ENCODE peak calls at places on chromosome 16, in ten cellular contexts. Q is nucleus accumbens; R is NCI-H1417; F is A549; U is T-helper 2 cell; S is stimulated activated CD4-positive, alpha-beta T cell treated with anti-CD3 and anti-CD28 coated beads, Interleukin-4, amount 100 ng/mL, for 1 hour; A is GM03348; M is Right ventricle myocardium inferior; D is fibroblast of lung; Z is activated T-cell treated with anti-CD3 and anti-CD28 coated beads, Interleukin-2, amount 50 U/mL, for 4 hours. K is an unnamed sample.

GRCh38 chr16:49552273-49552928 is 178.8 kb downstream of the C16orf78 start:
- DNase-seq in Q (no peak), R (no peak), F (no peak), U (no peak), S (no peak), A (no peak), M (no peak), D (no peak), Z (no peak), K (no peak)

GRCh38 chr16:80260906-80261311 is 279.9 kb upstream of the DYNLRB2 start:
- DNase-seq in Q (no peak), R (no peak), F (no peak), U (no peak), S (no peak), A (no peak), M (no peak), D (peak), Z (no peak), K (no peak)

GRCh38 chr16:2777231-2777902 is at the start of gene ELOB:
- DNase-seq in Q (peak), R (peak), F (peak), U (peak), S (peak), A (peak), M (peak), D (peak), Z (peak), K (peak)

GRCh38 chr16:11017499-11017898 is 73.1 kb downstream of the CLEC16A start:
- DNase-seq in Q (no peak), R (no peak), F (no peak), U (no peak), S (no peak), A (no peak), M (no peak), D (no peak), Z (no peak), K (no peak)

GRCh38 chr16:70777973-70778406 is 23.0 kb downstream of the VAC14 start:
- DNase-seq in Q (no peak), R (no peak), F (peak), U (no peak), S (no peak), A (no peak), M (peak), D (no peak), Z (no peak), K (no peak)

GRCh38 chr16:73254983-73255382 is 207.1 kb upstream of the ZFHX3 start:
- DNase-seq in Q (no peak), R (no peak), F (peak), U (no peak), S (no peak), A (no peak), M (no peak), D (no peak), Z (no peak), K (no peak)

GRCh38 chr16:83272201-83272600 is 535.6 kb upstream of the HSBP1 start:
- DNase-seq in Q (no peak), R (no peak), F (no peak), U (no peak), S (no peak), A (peak), M (no peak), D (peak), Z (no peak), K (no peak)

GRCh38 chr16:50390914-50391700 is 22.3 kb upstream of the BRD7 start:
- DNase-seq in Q (no peak), R (no peak), F (no peak), U (no peak), S (no peak), A (no peak), M (no peak), D (no peak), Z (no peak), K (no peak)

GRCh38 chr16:50671644-50672260 is 9.4 kb downstream of the SNX20 start:
- DNase-seq in Q (no peak), R (no peak), F (peak), U (no peak), S (peak), A (no peak), M (no peak), D (no peak), Z (peak), K (no peak)

GRCh38 chr16:78127130-78127529 is 27.7 kb downstream of the WWOX start:
- DNase-seq in Q (no peak), R (no peak), F (no peak), U (no peak), S (no peak), A (peak), M (no peak), D (peak), Z (no peak), K (no peak)

GRCh38 chr16:85712841-85713240 is 24.1 kb upstream of the GINS2 start:
- DNase-seq in Q (no peak), R (no peak), F (no peak), U (no peak), S (no peak), A (no peak), M (no peak), D (no peak), Z (no peak), K (no peak)

GRCh38 chr16:85881436-85881835 is 17.5 kb upstream of the IRF8 start:
- DNase-seq in Q (no peak), R (no peak), F (no peak), U (no peak), S (no peak), A (no peak), M (no peak), D (no peak), Z (no peak), K (no peak)

GRCh38 chr16:10206215-10206614 is 24.0 kb upstream of the GRIN2A start:
- DNase-seq in Q (no peak), R (no peak), F (no peak), U (no peak), S (no peak), A (no peak), M (no peak), D (no peak), Z (no peak), K (no peak)

GRCh38 chr16:27408012-27408601 is 6.1 kb downstream of the IL21R start:
- DNase-seq in Q (no peak), R (no peak), F (no peak), U (no peak), S (no peak), A (no peak), M (no peak), D (peak), Z (peak), K (no peak)

GRCh38 chr16:74064120-74064735 is 232.4 kb upstream of the PSMD7 start:
- DNase-seq in Q (no peak), R (no peak), F (no peak), U (no peak), S (no peak), A (no peak), M (no peak), D (no peak), Z (no peak), K (no peak)

GRCh38 chr16:12763517-12763916 is 40.2 kb downstream of the CPPED1 start:
- DNase-seq in Q (no peak), R (no peak), F (no peak), U (no peak), S (no peak), A (no peak), M (no peak), D (peak), Z (no peak), K (no peak)

GRCh38 chr16:54847207-54847606 is 83.5 kb upstream of the IRX5 start:
- DNase-seq in Q (no peak), R (peak), F (peak), U (no peak), S (no peak), A (no peak), M (no peak), D (peak), Z (no peak), K (no peak)

GRCh38 chr16:3171855-3172593 is 16.0 kb upstream of the OR1F1 start:
- DNase-seq in Q (no peak), R (no peak), F (peak), U (no peak), S (peak), A (no peak), M (no peak), D (peak), Z (peak), K (no peak)

GRCh38 chr16:8568231-8568617 is 22.1 kb downstream of the TMEM114 start:
- DNase-seq in Q (no peak), R (no peak), F (no peak), U (no peak), S (no peak), A (no peak), M (no peak), D (peak), Z (no peak), K (no peak)

GRCh38 chr16:12741176-12741575 is 62.5 kb downstream of the CPPED1 start:
- DNase-seq in Q (no peak), R (no peak), F (no peak), U (no peak), S (no peak), A (no peak), M (no peak), D (no peak), Z (no peak), K (no peak)

GRCh38 chr16:824601-825000 is 24.1 kb upstream of the GNG13 start:
- DNase-seq in Q (no peak), R (no peak), F (no peak), U (no peak), S (no peak), A (no peak), M (no peak), D (no peak), Z (no peak), K (no peak)

GRCh38 chr16:4288148-4288921 is 15.5 kb upstream of the TFAP4 start:
- DNase-seq in Q (peak), R (peak), F (peak), U (peak), S (peak), A (peak), M (peak), D (peak), Z (peak), K (peak)

GRCh38 chr16:11949527-11949926 is 7.7 kb upstream of the NPIPB2 start:
- DNase-seq in Q (no peak), R (peak), F (peak), U (no peak), S (no peak), A (peak), M (no peak), D (peak), Z (no peak), K (no peak)

GRCh38 chr16:59392911-59393310 is 658.8 kb upstream of the GOT2 start:
- DNase-seq in Q (no peak), R (no peak), F (no peak), U (no peak), S (no peak), A (no peak), M (no peak), D (peak), Z (no peak), K (no peak)

GRCh38 chr16:10881479-10882030 is 4.6 kb downstream of the CIITA start:
- DNase-seq in Q (no peak), R (no peak), F (no peak), U (no peak), S (no peak), A (no peak), M (no peak), D (no peak), Z (no peak), K (no peak)

GRCh38 chr16:57692636-57693035 is 2.0 kb upstream of the DRC7 start:
- DNase-seq in Q (no peak), R (no peak), F (no peak), U (no peak), S (no peak), A (no peak), M (no peak), D (no peak), Z (no peak), K (no peak)

GRCh38 chr16:31105677-31106213 is 2.4 kb upstream of the BCKDK start:
- DNase-seq in Q (peak), R (no peak), F (peak), U (peak), S (peak), A (peak), M (peak), D (peak), Z (peak), K (peak)

GRCh38 chr16:66604376-66605176 is at the start of gene CMTM3:
- DNase-seq in Q (peak), R (peak), F (peak), U (peak), S (peak), A (peak), M (peak), D (peak), Z (peak), K (peak)

GRCh38 chr16:89155184-89155679 is 16.3 kb upstream of the CDH15 start:
- DNase-seq in Q (no peak), R (no peak), F (no peak), U (no peak), S (no peak), A (peak), M (peak), D (peak), Z (no peak), K (no peak)

GRCh38 chr16:47143329-47143676 is 442 bp downstream of the NETO2 start:
- DNase-seq in Q (peak), R (peak), F (peak), U (peak), S (peak), A (peak), M (peak), D (peak), Z (peak), K (peak)

GRCh38 chr16:22326771-22327445 is 29.7 kb downstream of the POLR3E start:
- DNase-seq in Q (no peak), R (no peak), F (no peak), U (no peak), S (no peak), A (no peak), M (peak), D (no peak), Z (no peak), K (no peak)

GRCh38 chr16:30997887-30998711 is 12.3 kb downstream of the STX1B start:
- DNase-seq in Q (no peak), R (no peak), F (peak), U (no peak), S (no peak), A (peak), M (no peak), D (peak), Z (no peak), K (no peak)

K was measured in activated T-helper 9 cell treated with anti-CD3 and anti-CD28 coated beads, Interleukin-2, amount 50 U/mL, for 16 hours.